ENCODE peak calls at places on chromosomes 13 and 19, in eight cellular contexts. One of them, this sample, is unnamed.
A peak's percentile ranks its signal among the peaks of the same experiment; 100 is the strongest.

GRCh38 chr19:28430214-28430613 is 782.7 kb downstream of the UQCRFS1 start:
- DNase-seq in NCI-H1092: no peak
- DNase-seq in stimulated activated CD4-positive, alpha-beta T cell treated with anti-CD3 and anti-CD28 coated beads, TNF-alpha, amount 100 ng/mL, for 4 hours: no peak
- DNase-seq in NCI-H774: no peak
- DNase-seq in NCI-H460: no peak
- DNase-seq in T-helper 17 cell: no peak
- DNase-seq in IMR-90: no peak
- DNase-seq in fibroblast of lung: no peak
- DNase-seq in this sample: no peak

GRCh38 chr13:35838356-35838755 is 292.8 kb downstream of the DCLK1 start:
- DNase-seq in IMR-90: peak; percentile 85
- DNase-seq in T-helper 17 cell: no peak
- DNase-seq in stimulated activated CD4-positive, alpha-beta T cell treated with anti-CD3 and anti-CD28 coated beads, TNF-alpha, amount 100 ng/mL, for 4 hours: no peak
- DNase-seq in NCI-H774: no peak
- DNase-seq in NCI-H460: no peak
- DNase-seq in fibroblast of lung: peak; percentile 4
- DNase-seq in NCI-H1092: no peak
- DNase-seq in this sample: no peak

GRCh38 chr19:17357724-17358123 is 19.4 kb downstream of the PLVAP start:
- DNase-seq in NCI-H1092: no peak
- DNase-seq in NCI-H774: peak; percentile 40
- DNase-seq in stimulated activated CD4-positive, alpha-beta T cell treated with anti-CD3 and anti-CD28 coated beads, TNF-alpha, amount 100 ng/mL, for 4 hours: no peak
- DNase-seq in NCI-H460: no peak
- DNase-seq in fibroblast of lung: no peak
- DNase-seq in IMR-90: no peak
- DNase-seq in T-helper 17 cell: no peak
- DNase-seq in this sample: no peak

GRCh38 chr13:26048745-26049144 is 3.1 kb downstream of the SHISA2 start:
- DNase-seq in NCI-H460: no peak
- DNase-seq in stimulated activated CD4-positive, alpha-beta T cell treated with anti-CD3 and anti-CD28 coated beads, TNF-alpha, amount 100 ng/mL, for 4 hours: no peak
- DNase-seq in fibroblast of lung: no peak
- DNase-seq in T-helper 17 cell: no peak
- DNase-seq in IMR-90: no peak
- DNase-seq in NCI-H774: no peak
- DNase-seq in NCI-H1092: no peak
- DNase-seq in this sample: no peak

GRCh38 chr19:40750285-40751064 is at the start of gene ACTMAP:
- DNase-seq in stimulated activated CD4-positive, alpha-beta T cell treated with anti-CD3 and anti-CD28 coated beads, TNF-alpha, amount 100 ng/mL, for 4 hours: peak; percentile 98
- DNase-seq in IMR-90: peak; percentile 100
- DNase-seq in NCI-H774: peak; percentile 99
- DNase-seq in T-helper 17 cell: peak; percentile 96
- DNase-seq in fibroblast of lung: peak; percentile 100
- DNase-seq in NCI-H460: peak; percentile 99
- DNase-seq in NCI-H1092: peak; percentile 99
- DNase-seq in this sample: peak; percentile 99

GRCh38 chr13:65638572-65639168 is 1591.5 kb downstream of the PCDH9 start:
- DNase-seq in fibroblast of lung: peak; percentile 78
- DNase-seq in NCI-H460: peak; percentile 23
- DNase-seq in NCI-H774: no peak
- DNase-seq in NCI-H1092: peak; percentile 26
- DNase-seq in T-helper 17 cell: no peak
- DNase-seq in IMR-90: peak; percentile 63
- DNase-seq in stimulated activated CD4-positive, alpha-beta T cell treated with anti-CD3 and anti-CD28 coated beads, TNF-alpha, amount 100 ng/mL, for 4 hours: no peak
- DNase-seq in this sample: peak; percentile 21

GRCh38 chr19:4064073-4064550 is 2.6 kb downstream of the ZBTB7A start:
- DNase-seq in T-helper 17 cell: no peak
- DNase-seq in stimulated activated CD4-positive, alpha-beta T cell treated with anti-CD3 and anti-CD28 coated beads, TNF-alpha, amount 100 ng/mL, for 4 hours: no peak
- DNase-seq in NCI-H774: no peak
- DNase-seq in NCI-H460: no peak
- DNase-seq in NCI-H1092: no peak
- DNase-seq in fibroblast of lung: no peak
- DNase-seq in IMR-90: peak; percentile 37
- DNase-seq in this sample: no peak

GRCh38 chr19:46181386-46181774 is 33.3 kb downstream of the IGFL2 start:
- DNase-seq in NCI-H774: no peak
- DNase-seq in fibroblast of lung: peak; percentile 21
- DNase-seq in T-helper 17 cell: no peak
- DNase-seq in IMR-90: peak; percentile 28
- DNase-seq in NCI-H460: peak; percentile 89
- DNase-seq in stimulated activated CD4-positive, alpha-beta T cell treated with anti-CD3 and anti-CD28 coated beads, TNF-alpha, amount 100 ng/mL, for 4 hours: no peak
- DNase-seq in NCI-H1092: no peak
- DNase-seq in this sample: no peak

GRCh38 chr13:86355301-86355700 is 556.1 kb upstream of the SLITRK6 start:
- DNase-seq in fibroblast of lung: no peak
- DNase-seq in NCI-H774: no peak
- DNase-seq in T-helper 17 cell: no peak
- DNase-seq in stimulated activated CD4-positive, alpha-beta T cell treated with anti-CD3 and anti-CD28 coated beads, TNF-alpha, amount 100 ng/mL, for 4 hours: no peak
- DNase-seq in NCI-H1092: no peak
- DNase-seq in IMR-90: no peak
- DNase-seq in NCI-H460: no peak
- DNase-seq in this sample: no peak

GRCh38 chr19:3135961-3136683 is at the start of gene GNA15:
- DNase-seq in NCI-H1092: no peak
- DNase-seq in NCI-H774: no peak
- DNase-seq in T-helper 17 cell: peak; percentile 27
- DNase-seq in IMR-90: no peak
- DNase-seq in stimulated activated CD4-positive, alpha-beta T cell treated with anti-CD3 and anti-CD28 coated beads, TNF-alpha, amount 100 ng/mL, for 4 hours: peak; percentile 16
- DNase-seq in fibroblast of lung: no peak
- DNase-seq in NCI-H460: no peak
- DNase-seq in this sample: no peak